ENCODE peak calls at places on chromosomes 2 and 18, in six cellular contexts. One of them, this sample, is unnamed.

GRCh38 chr2:20593072-20594034 is 57.5 kb downstream of the HS1BP3 start:
- DNase-seq in astrocyte of the spinal cord: peak
- DNase-seq in NB4: peak
- DNase-seq in cardiac muscle cell: peak
- DNase-seq in cardiac fibroblast: peak
- DNase-seq in neural progenitor cell: no peak
- DNase-seq in this sample: no peak

GRCh38 chr2:65710779-65711295 is 278.4 kb upstream of the SPRED2 start:
- DNase-seq in cardiac muscle cell: peak
- DNase-seq in neural progenitor cell: peak
- DNase-seq in astrocyte of the spinal cord: no peak
- DNase-seq in NB4: peak
- DNase-seq in cardiac fibroblast: no peak
- DNase-seq in this sample: peak

GRCh38 chr2:16621348-16621747 is 44.3 kb downstream of the CYRIA start:
- DNase-seq in cardiac muscle cell: peak
- DNase-seq in neural progenitor cell: no peak
- DNase-seq in cardiac fibroblast: no peak
- DNase-seq in NB4: no peak
- DNase-seq in astrocyte of the spinal cord: no peak
- DNase-seq in this sample: no peak

GRCh38 chr2:24919977-24920812 is at the start of gene ADCY3:
- DNase-seq in cardiac fibroblast: peak
- DNase-seq in cardiac muscle cell: peak
- DNase-seq in astrocyte of the spinal cord: no peak
- DNase-seq in NB4: peak
- DNase-seq in neural progenitor cell: peak
- DNase-seq in this sample: no peak

GRCh38 chr2:130760754-130761751 is 5.7 kb downstream of the AMER3 start:
- DNase-seq in neural progenitor cell: no peak
- DNase-seq in astrocyte of the spinal cord: no peak
- DNase-seq in NB4: no peak
- DNase-seq in cardiac fibroblast: no peak
- DNase-seq in cardiac muscle cell: no peak
- DNase-seq in this sample: no peak

GRCh38 chr2:200447139-200447855 is 62.6 kb downstream of the KCTD18 start:
- DNase-seq in cardiac muscle cell: no peak
- DNase-seq in cardiac fibroblast: no peak
- DNase-seq in NB4: no peak
- DNase-seq in neural progenitor cell: no peak
- DNase-seq in astrocyte of the spinal cord: no peak
- DNase-seq in this sample: no peak

GRCh38 chr18:27787543-27787942 is 389.4 kb downstream of the CDH2 start:
- DNase-seq in neural progenitor cell: no peak
- DNase-seq in cardiac fibroblast: no peak
- DNase-seq in astrocyte of the spinal cord: no peak
- DNase-seq in NB4: no peak
- DNase-seq in cardiac muscle cell: no peak
- DNase-seq in this sample: no peak

GRCh38 chr2:191453756-191454155 is 208.6 kb downstream of the MYO1B start:
- DNase-seq in cardiac fibroblast: no peak
- DNase-seq in NB4: no peak
- DNase-seq in cardiac muscle cell: no peak
- DNase-seq in neural progenitor cell: no peak
- DNase-seq in astrocyte of the spinal cord: no peak
- DNase-seq in this sample: no peak

GRCh38 chr2:151826737-151827157 is 1.5 kb downstream of the ARL5A start:
- DNase-seq in NB4: peak
- DNase-seq in cardiac muscle cell: peak
- DNase-seq in astrocyte of the spinal cord: peak
- DNase-seq in neural progenitor cell: no peak
- DNase-seq in cardiac fibroblast: peak
- DNase-seq in this sample: no peak

GRCh38 chr2:235857613-235858012 is 310.6 kb downstream of the GBX2 start:
- DNase-seq in astrocyte of the spinal cord: no peak
- DNase-seq in cardiac muscle cell: peak
- DNase-seq in neural progenitor cell: no peak
- DNase-seq in cardiac fibroblast: peak
- DNase-seq in NB4: no peak
- DNase-seq in this sample: no peak

GRCh38 chr2:40148344-40148743 is 303.5 kb downstream of the SLC8A1 start:
- DNase-seq in cardiac fibroblast: no peak
- DNase-seq in cardiac muscle cell: no peak
- DNase-seq in neural progenitor cell: no peak
- DNase-seq in NB4: peak
- DNase-seq in astrocyte of the spinal cord: no peak
- DNase-seq in this sample: no peak

GRCh38 chr2:188415754-188416083 is 124.0 kb downstream of the GULP1 start:
- DNase-seq in astrocyte of the spinal cord: no peak
- DNase-seq in NB4: no peak
- DNase-seq in neural progenitor cell: no peak
- DNase-seq in cardiac fibroblast: no peak
- DNase-seq in cardiac muscle cell: no peak
- DNase-seq in this sample: no peak

GRCh38 chr2:12700989-12701388 is 15.7 kb upstream of the TRIB2 start:
- DNase-seq in cardiac fibroblast: no peak
- DNase-seq in NB4: no peak
- DNase-seq in cardiac muscle cell: peak
- DNase-seq in astrocyte of the spinal cord: no peak
- DNase-seq in neural progenitor cell: no peak
- DNase-seq in this sample: no peak

GRCh38 chr2:3354986-3355385 is 22.6 kb downstream of the EIPR1 start:
- DNase-seq in NB4: no peak
- DNase-seq in neural progenitor cell: no peak
- DNase-seq in cardiac fibroblast: no peak
- DNase-seq in astrocyte of the spinal cord: no peak
- DNase-seq in cardiac muscle cell: no peak
- DNase-seq in this sample: no peak

GRCh38 chr2:34652636-34653035 is 1053.5 kb upstream of the FAM98A start:
- DNase-seq in neural progenitor cell: peak
- DNase-seq in cardiac fibroblast: peak
- DNase-seq in NB4: peak
- DNase-seq in astrocyte of the spinal cord: peak
- DNase-seq in cardiac muscle cell: peak
- DNase-seq in this sample: no peak

GRCh38 chr2:10258726-10259125 is 44.0 kb upstream of the HPCAL1 start:
- DNase-seq in cardiac muscle cell: no peak
- DNase-seq in NB4: no peak
- DNase-seq in neural progenitor cell: no peak
- DNase-seq in cardiac fibroblast: no peak
- DNase-seq in astrocyte of the spinal cord: no peak
- DNase-seq in this sample: no peak

GRCh38 chr2:167048829-167049228 is 160.5 kb downstream of the XIRP2 start:
- DNase-seq in astrocyte of the spinal cord: no peak
- DNase-seq in cardiac fibroblast: no peak
- DNase-seq in cardiac muscle cell: no peak
- DNase-seq in NB4: no peak
- DNase-seq in neural progenitor cell: peak
- DNase-seq in this sample: no peak

GRCh38 chr2:42013409-42013808 is 34.4 kb upstream of the PKDCC start:
- DNase-seq in cardiac muscle cell: no peak
- DNase-seq in neural progenitor cell: no peak
- DNase-seq in astrocyte of the spinal cord: no peak
- DNase-seq in cardiac fibroblast: no peak
- DNase-seq in NB4: peak
- DNase-seq in this sample: no peak

GRCh38 chr2:241492174-241492565 is 16.2 kb downstream of the STK25 start:
- DNase-seq in astrocyte of the spinal cord: no peak
- DNase-seq in cardiac muscle cell: no peak
- DNase-seq in NB4: no peak
- DNase-seq in neural progenitor cell: no peak
- DNase-seq in cardiac fibroblast: no peak
- DNase-seq in this sample: no peak

GRCh38 chr18:2326999-2327398 is 244.3 kb downstream of the METTL4 start:
- DNase-seq in cardiac fibroblast: peak
- DNase-seq in cardiac muscle cell: peak
- DNase-seq in NB4: no peak
- DNase-seq in neural progenitor cell: no peak
- DNase-seq in astrocyte of the spinal cord: no peak
- DNase-seq in this sample: no peak

GRCh38 chr2:72090271-72090720 is 57.4 kb downstream of the CYP26B1 start:
- DNase-seq in cardiac fibroblast: no peak
- DNase-seq in neural progenitor cell: no peak
- DNase-seq in cardiac muscle cell: no peak
- DNase-seq in NB4: no peak
- DNase-seq in astrocyte of the spinal cord: no peak
- DNase-seq in this sample: no peak

GRCh38 chr2:138814123-138814883 is 34.1 kb upstream of the NXPH2 start:
- DNase-seq in neural progenitor cell: peak
- DNase-seq in NB4: peak
- DNase-seq in cardiac muscle cell: no peak
- DNase-seq in astrocyte of the spinal cord: no peak
- DNase-seq in cardiac fibroblast: peak
- DNase-seq in this sample: no peak

GRCh38 chr2:112220186-112220585 is 34.7 kb downstream of the ZC3H8 start:
- DNase-seq in cardiac muscle cell: no peak
- DNase-seq in NB4: no peak
- DNase-seq in cardiac fibroblast: no peak
- DNase-seq in neural progenitor cell: no peak
- DNase-seq in astrocyte of the spinal cord: no peak
- DNase-seq in this sample: no peak

GRCh38 chr2:174334278-174334715 is 457 bp upstream of the SP9 start:
- DNase-seq in cardiac muscle cell: no peak
- DNase-seq in cardiac fibroblast: no peak
- DNase-seq in astrocyte of the spinal cord: no peak
- DNase-seq in NB4: peak
- DNase-seq in neural progenitor cell: peak
- DNase-seq in this sample: no peak

GRCh38 chr18:23900979-23901378 is 113.6 kb upstream of the TTC39C start:
- DNase-seq in neural progenitor cell: no peak
- DNase-seq in cardiac muscle cell: peak
- DNase-seq in cardiac fibroblast: peak
- DNase-seq in NB4: no peak
- DNase-seq in astrocyte of the spinal cord: peak
- DNase-seq in this sample: no peak

GRCh38 chr2:74532222-74532621 is 2.5 kb downstream of the HTRA2 start:
- DNase-seq in cardiac muscle cell: peak
- DNase-seq in neural progenitor cell: no peak
- DNase-seq in astrocyte of the spinal cord: peak
- DNase-seq in cardiac fibroblast: peak
- DNase-seq in NB4: peak
- DNase-seq in this sample: no peak

GRCh38 chr18:25189391-25190185 is 162.4 kb downstream of the ZNF521 start:
- DNase-seq in cardiac fibroblast: no peak
- DNase-seq in neural progenitor cell: no peak
- DNase-seq in cardiac muscle cell: no peak
- DNase-seq in NB4: no peak
- DNase-seq in astrocyte of the spinal cord: no peak
- DNase-seq in this sample: no peak

GRCh38 chr2:226589043-226589442 is 210.6 kb downstream of the IRS1 start:
- DNase-seq in neural progenitor cell: no peak
- DNase-seq in NB4: no peak
- DNase-seq in astrocyte of the spinal cord: no peak
- DNase-seq in cardiac fibroblast: no peak
- DNase-seq in cardiac muscle cell: no peak
- DNase-seq in this sample: no peak

GRCh38 chr2:96260404-96261260 is 5.2 kb downstream of the TMEM127 start:
- DNase-seq in astrocyte of the spinal cord: peak
- DNase-seq in cardiac muscle cell: peak
- DNase-seq in NB4: peak
- DNase-seq in cardiac fibroblast: peak
- DNase-seq in neural progenitor cell: peak
- DNase-seq in this sample: no peak

GRCh38 chr2:221655279-221655678 is 83.2 kb upstream of the EPHA4 start:
- DNase-seq in cardiac fibroblast: no peak
- DNase-seq in cardiac muscle cell: no peak
- DNase-seq in neural progenitor cell: no peak
- DNase-seq in NB4: no peak
- DNase-seq in astrocyte of the spinal cord: no peak
- DNase-seq in this sample: no peak
- H3K4me3 ChIP-seq in cardiac fibroblast: no peak
- H3K4me3 ChIP-seq in cardiac muscle cell: no peak
- H3K4me3 ChIP-seq in neural progenitor cell: no peak
- H3K4me3 ChIP-seq in NB4: no peak
- H3K4me3 ChIP-seq in astrocyte of the spinal cord: no peak
- H3K4me3 ChIP-seq in this sample: no peak

GRCh38 chr18:22195052-22195451 is 25.7 kb downstream of the GATA6 start:
- DNase-seq in cardiac fibroblast: no peak
- DNase-seq in neural progenitor cell: no peak
- DNase-seq in NB4: no peak
- DNase-seq in astrocyte of the spinal cord: no peak
- DNase-seq in cardiac muscle cell: no peak
- DNase-seq in this sample: no peak

GRCh38 chr18:22191346-22191710 is 21.9 kb downstream of the GATA6 start:
- DNase-seq in cardiac fibroblast: no peak
- DNase-seq in cardiac muscle cell: peak
- DNase-seq in astrocyte of the spinal cord: no peak
- DNase-seq in neural progenitor cell: no peak
- DNase-seq in NB4: no peak
- DNase-seq in this sample: no peak

GRCh38 chr18:22191986-22192385 is 22.6 kb downstream of the GATA6 start:
- DNase-seq in cardiac fibroblast: peak
- DNase-seq in cardiac muscle cell: peak
- DNase-seq in neural progenitor cell: peak
- DNase-seq in astrocyte of the spinal cord: no peak
- DNase-seq in NB4: no peak
- DNase-seq in this sample: no peak

GRCh38 chr18:22193466-22193865 is 24.1 kb downstream of the GATA6 start:
- DNase-seq in cardiac muscle cell: peak
- DNase-seq in NB4: no peak
- DNase-seq in cardiac fibroblast: peak
- DNase-seq in neural progenitor cell: peak
- DNase-seq in astrocyte of the spinal cord: peak
- DNase-seq in this sample: no peak

DNA sequence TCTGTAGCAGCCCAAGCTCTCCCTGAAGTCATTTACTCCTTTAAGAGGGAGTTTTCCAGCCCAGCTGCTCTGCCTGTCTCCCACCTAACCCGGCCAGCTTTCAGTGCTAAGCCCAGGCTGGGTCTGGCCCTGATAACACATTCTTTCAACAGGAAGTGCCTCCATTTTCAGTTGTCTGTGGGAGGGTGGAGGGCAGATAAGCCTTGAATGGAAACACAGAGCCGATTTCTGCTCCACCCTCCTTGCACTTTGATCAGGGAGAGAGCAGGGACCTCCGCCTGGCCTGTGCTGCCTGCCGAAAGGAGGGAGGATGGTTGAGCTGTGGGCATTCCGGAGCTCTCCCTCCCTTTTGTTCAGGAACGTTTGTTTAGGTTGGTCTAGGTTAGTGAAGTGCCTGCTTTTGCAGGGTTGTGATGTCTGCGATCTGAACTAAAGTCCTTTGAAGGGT is 24.8 kb downstream of the GATA6 start:
- DNase-seq in neural progenitor cell: peak
- DNase-seq in cardiac fibroblast: peak
- DNase-seq in NB4: no peak
- DNase-seq in astrocyte of the spinal cord: no peak
- DNase-seq in cardiac muscle cell: peak
- DNase-seq in this sample: no peak
- H3K4me3 ChIP-seq in neural progenitor cell: no peak
- H3K4me3 ChIP-seq in cardiac fibroblast: no peak
- H3K4me3 ChIP-seq in NB4: no peak
- H3K4me3 ChIP-seq in astrocyte of the spinal cord: no peak
- H3K4me3 ChIP-seq in cardiac muscle cell: no peak
- H3K4me3 ChIP-seq in this sample: no peak

GRCh38 chr2:45170191-45170975 is 161.1 kb upstream of the SIX2 start:
- DNase-seq in cardiac fibroblast: no peak
- DNase-seq in astrocyte of the spinal cord: no peak
- DNase-seq in cardiac muscle cell: no peak
- DNase-seq in neural progenitor cell: peak
- DNase-seq in NB4: peak
- DNase-seq in this sample: no peak
- H3K4me3 ChIP-seq in cardiac fibroblast: peak
- H3K4me3 ChIP-seq in astrocyte of the spinal cord: peak
- H3K4me3 ChIP-seq in cardiac muscle cell: peak
- H3K4me3 ChIP-seq in neural progenitor cell: peak
- H3K4me3 ChIP-seq in NB4: no peak
- H3K4me3 ChIP-seq in this sample: no peak

GRCh38 chr2:165313448-165313847 is 74.2 kb downstream of the SCN2A start:
- DNase-seq in cardiac muscle cell: no peak
- DNase-seq in NB4: no peak
- DNase-seq in astrocyte of the spinal cord: no peak
- DNase-seq in neural progenitor cell: no peak
- DNase-seq in cardiac fibroblast: no peak
- DNase-seq in this sample: no peak
- H3K4me3 ChIP-seq in cardiac muscle cell: no peak
- H3K4me3 ChIP-seq in NB4: no peak
- H3K4me3 ChIP-seq in astrocyte of the spinal cord: no peak
- H3K4me3 ChIP-seq in neural progenitor cell: no peak
- H3K4me3 ChIP-seq in cardiac fibroblast: no peak
- H3K4me3 ChIP-seq in this sample: no peak